ENCODE peak calls at places on chromosomes 3 and 15, in four cellular contexts. One of them, this sample, is unnamed.
A peak's percentile ranks its signal among the peaks of the same experiment; 100 is the strongest.

GRCh38 chr3:133256787-133257483 is 142.9 kb upstream of the BFSP2 start:
- DNase-seq in Right ventricle myocardium superior: no peak
- DNase-seq in AG10803: no peak
- DNase-seq in AG09319: no peak
- DNase-seq in this sample: peak; percentile 49

GRCh38 chr3:52851348-52851747 is 16.5 kb upstream of the MUSTN1 start:
- DNase-seq in Right ventricle myocardium superior: no peak
- DNase-seq in AG10803: peak; percentile 56
- DNase-seq in AG09319: no peak
- DNase-seq in this sample: peak; percentile 49

GRCh38 chr3:112742934-112743333 is 102.0 kb upstream of the CCDC80 start:
- DNase-seq in Right ventricle myocardium superior: no peak
- DNase-seq in AG10803: no peak
- DNase-seq in AG09319: no peak
- DNase-seq in this sample: no peak

GRCh38 chr3:52777959-52778805 is 783 bp downstream of the ITIH1 start:
- DNase-seq in Right ventricle myocardium superior: peak; percentile 30
- DNase-seq in AG10803: no peak
- DNase-seq in AG09319: no peak
- DNase-seq in this sample: no peak

GRCh38 chr3:14890470-14890869 is 56.9 kb upstream of the NR2C2 start:
- DNase-seq in Right ventricle myocardium superior: no peak
- DNase-seq in AG10803: peak; percentile 16
- DNase-seq in AG09319: no peak
- DNase-seq in this sample: no peak

GRCh38 chr3:73365756-73366397 is 258.9 kb downstream of the PDZRN3 start:
- DNase-seq in Right ventricle myocardium superior: peak; percentile 83
- DNase-seq in AG10803: peak; percentile 70
- DNase-seq in AG09319: peak; percentile 14
- DNase-seq in this sample: peak; percentile 10

GRCh38 chr15:78077053-78077859 is at the start of gene TBC1D2B:
- DNase-seq in Right ventricle myocardium superior: peak; percentile 84
- DNase-seq in AG10803: peak; percentile 64
- DNase-seq in AG09319: no peak
- DNase-seq in this sample: peak; percentile 59

GRCh38 chr3:101853971-101854370 is 4.7 kb downstream of the NFKBIZ start:
- DNase-seq in Right ventricle myocardium superior: no peak
- DNase-seq in AG10803: no peak
- DNase-seq in AG09319: no peak
- DNase-seq in this sample: no peak

This sample was measured in EL.